ENCODE peak calls at places on chromosomes 6 and 20, in four cellular contexts. D is astrocyte of the spinal cord, Z is IMR-90, N is fibroblast of pulmonary artery. K is an unnamed sample.

GRCh38 chr20:33896509-33896908 is 85.4 kb downstream of the CHMP4B start:
- DNase-seq in N (peak; percentile 65), D (peak; percentile 62), Z (peak; percentile 70), K (peak; percentile 76)

GRCh38 chr6:11536795-11537194 is 754 bp upstream of the TMEM170B start:
- DNase-seq in Z (no peak), D (no peak), N (no peak), K (no peak)

GRCh38 chr6:98957440-98957839 is 9.7 kb upstream of the FBXL4 start:
- DNase-seq in N (peak; percentile 30), D (peak; percentile 62), Z (peak; percentile 69), K (peak; percentile 70)

GRCh38 chr20:53463101-53463972 is 130.3 kb downstream of the ZNF217 start:
- DNase-seq in N (no peak), D (no peak), Z (no peak), K (no peak)

GRCh38 chr20:63738687-63739128 is 868 bp upstream of the SLC2A4RG start:
- DNase-seq in D (peak; percentile 28), N (no peak), Z (no peak), K (peak; percentile 30)

GRCh38 chr20:11852189-11852588 is 65.5 kb upstream of the BTBD3 start:
- DNase-seq in D (no peak), N (no peak), Z (no peak), K (no peak)

GRCh38 chr20:38932457-38933120 is 6.4 kb downstream of the FAM83D start:
- DNase-seq in N (peak; percentile 92), Z (peak; percentile 70), D (peak; percentile 15), K (peak; percentile 72)

GRCh38 chr6:144106206-144106605 is 10.8 kb upstream of the SF3B5 start:
- DNase-seq in D (no peak), Z (no peak), N (no peak), K (no peak)

GRCh38 chr6:84061174-84061573 is 27.6 kb downstream of the MRAP2 start:
- DNase-seq in Z (no peak), D (no peak), N (no peak), K (no peak)

GRCh38 chr6:154507209-154507898 is 3.1 kb downstream of the CNKSR3 start:
- DNase-seq in Z (no peak), N (no peak), D (no peak), K (no peak)

GRCh38 chr6:100751590-100751989 is 129.5 kb downstream of the ASCC3 start:
- DNase-seq in Z (no peak), N (no peak), D (no peak), K (no peak)

GRCh38 chr6:143731789-143732188 is 54.0 kb downstream of the PHACTR2 start:
- DNase-seq in D (no peak), Z (no peak), N (no peak), K (peak; percentile 24)

GRCh38 chr20:59933296-59933848 is at the start of gene SYCP2:
- DNase-seq in N (peak; percentile 35), D (peak; percentile 22), Z (no peak), K (peak; percentile 28)

GRCh38 chr6:400815-401214 is 9.3 kb downstream of the IRF4 start:
- DNase-seq in Z (no peak), N (no peak), D (no peak), K (no peak)

GRCh38 chr6:33272358-33273128 is 668 bp downstream of the RPS18 start:
- DNase-seq in N (no peak), D (no peak), Z (no peak), K (no peak)

GRCh38 chr20:50260480-50261221 is 70.0 kb downstream of the CEBPB start:
- DNase-seq in N (no peak), Z (no peak), D (no peak), K (no peak)

GRCh38 chr6:129236110-129236509 is 353.2 kb downstream of the LAMA2 start:
- DNase-seq in D (no peak), N (no peak), Z (no peak), K (no peak)

GRCh38 chr20:25460591-25461280 is 53.3 kb downstream of the GINS1 start:
- DNase-seq in D (no peak), Z (no peak), N (no peak), K (no peak)

DNA sequence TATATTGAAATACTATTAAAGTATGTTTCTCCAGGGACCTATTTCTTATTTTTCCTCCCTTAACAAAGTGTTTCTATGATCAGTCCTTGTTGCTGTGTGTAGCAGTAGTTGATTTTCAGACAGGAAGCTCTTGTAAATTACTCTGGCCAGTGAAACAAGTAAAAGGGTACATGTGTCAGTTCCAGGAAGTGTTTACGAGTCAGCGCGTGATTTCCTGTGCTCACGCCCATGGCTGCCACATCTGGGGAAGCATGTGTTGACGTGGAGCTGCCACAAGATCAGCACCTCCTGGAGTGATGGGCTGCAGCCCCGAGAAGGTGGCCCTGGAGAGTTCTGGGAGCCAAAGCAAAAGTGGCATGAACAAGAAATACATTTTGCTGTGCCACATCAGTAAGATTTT is 38.6 kb upstream of the GGTLC1 start:
- DNase-seq in D (no peak), N (peak; percentile 77), Z (no peak), K (peak; percentile 70)
- H3K4me3 ChIP-seq in D (no peak overlapping the region), N (no peak overlapping the region), Z (no peak overlapping the region), K (no peak overlapping the region)

GRCh38 chr6:31339210-31339609 is 17.8 kb downstream of the HLA-B start:
- DNase-seq in D (no peak), N (no peak), Z (no peak), K (no peak)

GRCh38 chr6:31340228-31340627 is 16.8 kb downstream of the HLA-B start:
- DNase-seq in Z (no peak), D (no peak), N (no peak), K (no peak)

GRCh38 chr6:31350551-31350950 is 6.4 kb downstream of the HLA-B start:
- DNase-seq in N (no peak), D (no peak), Z (no peak), K (no peak)

GRCh38 chr6:31350973-31351733 is 5.8 kb downstream of the HLA-B start:
- DNase-seq in N (no peak), D (no peak), Z (no peak), K (no peak)

DNA sequence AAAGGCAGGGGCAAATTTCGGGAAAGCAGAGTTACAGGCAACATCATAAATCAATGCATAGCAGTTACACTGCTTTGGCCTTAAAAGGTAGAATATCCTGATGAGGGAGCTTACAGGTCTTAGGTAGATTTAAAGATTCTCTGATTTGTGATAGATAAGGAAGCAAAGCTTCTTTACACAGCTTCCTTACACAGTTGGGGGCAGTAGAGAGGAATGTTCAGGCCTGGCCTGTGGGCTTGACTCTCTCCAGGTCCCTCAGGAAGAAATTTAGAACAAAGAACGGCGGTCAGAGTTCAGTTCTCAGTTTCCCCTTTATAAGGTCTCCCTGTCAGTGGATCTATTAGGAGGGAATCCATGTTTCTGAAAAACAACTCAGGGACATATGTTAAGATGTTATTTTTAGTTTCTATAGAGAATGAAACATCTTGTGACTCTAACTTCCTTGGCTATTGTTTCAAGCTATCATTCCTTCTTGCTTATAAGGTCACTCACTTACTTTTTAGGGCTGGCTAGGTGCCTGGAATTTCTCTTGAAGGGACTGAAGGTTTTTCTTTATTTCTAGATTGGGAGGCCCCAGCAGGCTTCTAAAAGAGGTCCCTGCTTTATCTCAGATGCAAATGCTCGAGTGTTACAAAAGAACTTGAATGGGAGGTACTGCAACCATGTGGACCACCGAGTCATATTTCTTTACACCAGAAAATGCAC is 11.8 kb downstream of the HLA-B start:
- DNase-seq in D (no peak), Z (no peak), N (peak; percentile 65), K (peak; percentile 18)
- TF ChIP-seq CTCF in D (no peak), Z (no peak), N (peak; percentile 8), K (peak; percentile 13)

GRCh38 chr6:18432180-18432579 is 45.0 kb downstream of the RNF144B start:
- DNase-seq in N (peak; percentile 33), D (peak; percentile 69), Z (peak; percentile 89), K (peak; percentile 84)
- H3K4me3 ChIP-seq in N (no peak overlapping the region), D (no peak overlapping the region), Z (no peak overlapping the region), K (no peak overlapping the region)

GRCh38 chr6:77264970-77265369 is 198.3 kb downstream of the HTR1B start:
- DNase-seq in N (no peak), Z (no peak), D (no peak), K (no peak)
- TF ChIP-seq CTCF in N (no peak), Z (no peak), D (no peak), K (no peak)

GRCh38 chr6:109008951-109009760 is 85.5 kb downstream of the SESN1 start:
- DNase-seq in Z (peak; percentile 82), D (peak; percentile 91), N (peak; percentile 86), K (peak; percentile 89)

GRCh38 chr6:109008061-109008460 is 86.6 kb downstream of the SESN1 start:
- DNase-seq in D (no peak), Z (no peak), N (no peak), K (no peak)

GRCh38 chr6:109007521-109007920 is 87.1 kb downstream of the SESN1 start:
- DNase-seq in Z (no peak), D (no peak), N (no peak), K (no peak)

GRCh38 chr6:109008537-109008950 is 86.1 kb downstream of the SESN1 start:
- DNase-seq in D (no peak), Z (peak; percentile 55), N (peak; percentile 63), K (no peak)

DNA sequence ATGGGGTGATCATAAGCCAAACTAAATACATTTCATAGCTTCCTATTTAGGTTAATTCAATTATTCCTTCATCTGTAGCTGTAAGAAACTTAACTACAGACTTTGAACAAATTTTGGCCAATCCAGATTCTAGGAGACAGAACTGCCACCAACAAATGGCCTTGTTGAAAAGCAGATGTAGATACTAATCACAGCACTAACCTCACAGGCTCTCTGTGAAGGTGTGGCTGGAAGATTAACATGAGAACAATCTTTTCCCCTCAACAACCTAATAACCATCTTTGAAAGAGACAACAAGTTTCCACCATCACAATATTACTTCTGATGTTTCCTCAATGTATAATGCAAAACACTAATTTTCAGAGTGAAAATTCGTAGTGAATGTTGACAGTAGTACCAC is 87.8 kb downstream of the SESN1 start:
- DNase-seq in N (no peak), Z (no peak), D (no peak), K (no peak)
- H3K4me3 ChIP-seq in N (peak overlapping the region; percentile 17), Z (no peak overlapping the region), D (no peak overlapping the region), K (no peak overlapping the region)

GRCh38 chr20:62363920-62364851 is 2.9 kb downstream of the LAMA5 start:
- DNase-seq in Z (no peak), D (no peak), N (peak; percentile 68), K (no peak)
- TF ChIP-seq CTCF in Z (no peak), D (no peak), N (no peak), K (no peak)

DNA sequence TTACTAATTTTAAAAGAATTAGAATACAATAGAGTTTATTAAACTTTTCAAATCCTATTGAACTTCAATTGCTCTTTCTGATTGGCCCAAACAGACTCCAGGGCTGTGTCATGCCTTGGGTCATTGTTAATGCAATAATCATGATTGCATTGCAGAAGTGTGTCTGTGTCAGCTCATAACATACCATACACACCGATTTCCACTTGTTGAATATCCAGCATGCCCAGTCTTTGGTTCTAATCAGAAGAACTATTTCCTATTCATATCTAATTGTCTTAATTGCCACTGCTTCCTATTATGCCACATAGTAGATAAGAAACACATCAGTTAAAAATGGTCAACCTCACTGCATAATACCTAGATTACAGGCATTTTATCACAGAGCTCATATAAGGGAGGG is 106.1 kb upstream of the JAG1 start:
- DNase-seq in Z (no peak), N (no peak), D (no peak), K (no peak)
- H3K4me3 ChIP-seq in Z (no peak overlapping the region), N (no peak overlapping the region), D (no peak overlapping the region), K (no peak overlapping the region)

GRCh38 chr6:23140879-23141278 is 571.5 kb downstream of the HDGFL1 start:
- DNase-seq in Z (peak; percentile 2), N (no peak), D (no peak), K (no peak)
- TF ChIP-seq CTCF in Z (no peak), N (no peak), D (no peak), K (no peak)

GRCh38 chr20:41432620-41433602 is 66.3 kb upstream of the EMILIN3 start:
- DNase-seq in D (no peak), Z (no peak), N (no peak), K (peak; percentile 29)
- H3K4me3 ChIP-seq in D (no peak overlapping the region), Z (no peak overlapping the region), N (no peak overlapping the region), K (no peak overlapping the region)

GRCh38 chr6:15247750-15248450 is 2.0 kb downstream of the JARID2 start:
- DNase-seq in Z (peak; percentile 62), D (peak; percentile 57), N (peak; percentile 67), K (peak; percentile 73)
- TF ChIP-seq CTCF in Z (peak; percentile 9), D (peak; percentile 0), N (no peak), K (peak; percentile 1)